ENCODE peak calls at places on chromosomes 6 and 20, in eight cellular contexts. E is fibroblast of lung, D is GM10248, F is foreskin keratinocyte, X is tibial artery, A is heart right ventricle, K is fibroblast of mammary gland, Q is choroid plexus epithelial cell. I is an unnamed sample.

GRCh38 chr6:142885182-142885867 is 59.7 kb downstream of the HIVEP2 start:
- DNase-seq in X (no peak), D (peak; percentile 35), K (peak; percentile 99), E (peak; percentile 99), Q (peak; percentile 97), A (no peak), F (peak; percentile 100), I (peak; percentile 93)

GRCh38 chr6:157693867-157694266 is 129.2 kb upstream of the SNX9 start:
- DNase-seq in K (no peak), E (no peak), D (no peak), F (no peak), X (no peak), A (peak; percentile 69), Q (no peak), I (no peak)

GRCh38 chr6:106702451-106703110 is 73.2 kb downstream of the QRSL1 start:
- DNase-seq in D (peak; percentile 74), F (no peak), X (no peak), Q (no peak), A (no peak), E (no peak), K (no peak), I (no peak)

GRCh38 chr6:33583591-33584155 is 3.6 kb upstream of the BAK1 start:
- DNase-seq in E (no peak), K (no peak), A (no peak), F (no peak), Q (peak; percentile 39), D (no peak), X (no peak), I (no peak)

GRCh38 chr6:87333591-87334181 is 4.6 kb upstream of the GJB7 start:
- DNase-seq in E (peak; percentile 37), A (no peak), X (no peak), D (no peak), K (peak; percentile 54), Q (peak; percentile 46), F (peak; percentile 7), I (peak; percentile 53)

GRCh38 chr20:19522080-19522801 is 235.8 kb upstream of the RIN2 start:
- DNase-seq in X (no peak), Q (no peak), E (no peak), D (no peak), K (no peak), A (no peak), F (no peak), I (no peak)

GRCh38 chr6:157516319-157517026 is 135.5 kb downstream of the ZDHHC14 start:
- DNase-seq in K (no peak), X (no peak), F (no peak), A (no peak), E (no peak), Q (no peak), D (no peak), I (no peak)

GRCh38 chr20:14331671-14332070 is 5.7 kb downstream of the FLRT3 start:
- DNase-seq in D (no peak), E (no peak), F (no peak), K (no peak), X (no peak), A (no peak), Q (no peak), I (no peak)

GRCh38 chr20:24636626-24637025 is 167.2 kb downstream of the SYNDIG1 start:
- DNase-seq in E (no peak), F (no peak), A (no peak), X (no peak), Q (no peak), K (no peak), D (no peak), I (no peak)

GRCh38 chr20:63706852-63707557 is 771 bp downstream of the ARFRP1 start:
- DNase-seq in D (peak; percentile 74), Q (peak; percentile 59), F (peak; percentile 40), A (peak; percentile 38), E (no peak), K (peak; percentile 46), X (no peak), I (peak; percentile 20)
- TF ChIP-seq CTCF in D (peak; percentile 81), Q (peak; percentile 59), F (peak; percentile 76), A (no peak), E (peak; percentile 16), K (peak; percentile 10), X (no peak), I (peak; percentile 20)

GRCh38 chr6:15322184-15322583 is 76.3 kb downstream of the JARID2 start:
- DNase-seq in A (no peak), E (no peak), Q (no peak), F (no peak), K (no peak), D (no peak), X (no peak), I (no peak)

GRCh38 chr6:15325540-15325955 is 79.7 kb downstream of the JARID2 start:
- DNase-seq in F (no peak), D (no peak), E (no peak), X (no peak), K (no peak), Q (no peak), A (no peak), I (no peak)

GRCh38 chr6:15324427-15324985 is 78.6 kb downstream of the JARID2 start:
- DNase-seq in F (no peak), D (no peak), A (no peak), X (no peak), K (no peak), Q (no peak), E (no peak), I (no peak)

GRCh38 chr6:15320683-15321082 is 74.8 kb downstream of the JARID2 start:
- DNase-seq in D (no peak), X (no peak), Q (peak; percentile 51), E (peak; percentile 38), A (no peak), K (peak; percentile 51), F (peak; percentile 46), I (no peak)

DNA sequence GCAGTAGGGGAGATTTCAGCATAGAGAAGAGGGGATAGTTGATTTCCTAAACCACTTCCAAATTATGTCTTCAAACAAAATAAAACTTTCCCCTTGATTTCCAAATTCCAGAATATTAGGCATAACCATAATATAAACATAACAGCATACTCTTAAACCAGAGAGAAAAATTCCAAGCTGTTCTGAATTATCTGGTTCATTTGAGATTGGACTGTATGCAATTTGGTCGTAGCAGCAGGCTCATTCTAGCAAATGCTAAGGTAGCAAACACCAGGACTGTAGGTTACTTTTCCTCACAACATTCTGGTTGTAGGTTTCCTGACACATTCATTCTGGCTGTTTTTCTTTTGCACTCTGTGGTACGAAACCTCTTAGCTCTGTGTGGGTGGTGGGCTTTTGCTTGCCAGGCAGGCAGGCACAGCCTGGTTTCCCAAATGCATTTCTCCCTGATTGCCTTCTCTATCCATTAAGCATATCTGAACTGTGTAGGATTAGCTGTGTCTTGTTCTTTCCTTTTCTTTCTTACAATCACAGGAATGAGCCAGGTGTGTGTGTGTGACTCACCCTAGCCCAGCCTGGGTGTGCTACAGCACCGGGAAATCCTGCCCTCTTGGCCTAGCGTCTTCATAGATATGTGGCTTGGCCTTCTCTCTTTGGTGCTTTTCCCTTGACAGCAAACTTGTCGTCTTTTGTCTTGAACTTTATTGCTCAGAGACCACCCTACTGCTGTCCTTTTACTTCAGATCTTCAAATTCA is 77.1 kb downstream of the JARID2 start:
- DNase-seq in K (peak; percentile 40), Q (no peak), D (no peak), X (no peak), F (peak; percentile 87), E (peak; percentile 85), A (no peak), I (peak; percentile 64)
- TF ChIP-seq CTCF in K (no peak), Q (no peak), D (no peak), X (no peak), F (peak; percentile 37), E (no peak), A (no peak), I (no peak)

GRCh38 chr20:61873651-61874420 is 191.8 kb downstream of the TAF4 start:
- DNase-seq in A (peak; percentile 7), X (no peak), K (no peak), E (no peak), F (no peak), D (no peak), Q (no peak), I (no peak)

GRCh38 chr20:61872371-61872900 is 193.2 kb downstream of the TAF4 start:
- DNase-seq in F (no peak), A (peak; percentile 8), Q (no peak), D (no peak), E (no peak), X (no peak), K (no peak), I (no peak)

GRCh38 chr20:61875996-61876395 is 189.7 kb downstream of the TAF4 start:
- DNase-seq in E (no peak), D (no peak), A (no peak), F (no peak), K (no peak), X (no peak), Q (no peak), I (no peak)

GRCh38 chr20:61875221-61875885 is 190.3 kb downstream of the TAF4 start:
- DNase-seq in D (no peak), F (no peak), Q (no peak), K (no peak), X (no peak), E (no peak), A (peak; percentile 4), I (no peak)

DNA sequence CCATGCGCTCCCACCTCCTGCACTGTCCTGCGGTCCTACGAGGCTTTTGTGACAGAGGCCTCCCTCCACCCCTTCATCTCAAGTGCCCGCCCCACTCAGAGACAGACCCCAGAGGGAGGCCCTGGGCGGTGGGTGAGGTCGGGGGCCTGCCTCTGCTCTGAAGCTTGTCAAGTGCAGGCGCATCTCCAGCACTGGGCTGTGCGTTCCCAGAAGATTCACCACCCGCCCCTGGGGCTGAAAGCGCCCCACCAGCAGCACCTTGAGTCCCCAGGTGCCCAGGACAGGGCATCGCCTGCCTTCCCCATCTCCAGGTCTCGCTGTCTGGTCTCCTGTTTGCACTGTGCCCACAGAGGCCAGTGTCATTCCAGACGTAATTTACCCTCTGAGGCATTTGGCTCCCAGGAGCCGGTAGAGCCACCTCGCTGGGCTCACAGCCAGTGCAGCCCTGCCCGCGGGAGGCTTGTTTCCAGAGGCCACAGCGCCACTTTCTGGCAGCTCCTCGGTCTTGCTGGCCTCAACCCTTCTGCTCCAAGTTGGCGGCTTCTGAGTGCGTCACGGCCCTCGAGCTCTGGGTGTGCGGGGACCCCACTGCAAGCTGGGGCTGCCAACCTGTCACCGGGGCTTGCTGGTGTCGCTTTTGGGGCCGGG is 191.1 kb downstream of the TAF4 start:
- DNase-seq in X (no peak), E (peak; percentile 45), K (peak; percentile 10), F (peak; percentile 60), Q (peak; percentile 45), A (peak; percentile 33), D (no peak), I (peak; percentile 41)
- TF ChIP-seq CTCF in X (no peak), E (no peak), K (peak; percentile 2), F (peak; percentile 89), Q (peak; percentile 47), A (no peak), D (no peak), I (peak; percentile 38)

GRCh38 chr6:150006961-150007464 is 18.3 kb downstream of the RAET1L start:
- DNase-seq in K (peak; percentile 15), F (no peak), X (no peak), D (peak; percentile 58), E (no peak), A (no peak), Q (peak; percentile 42), I (no peak)
- TF ChIP-seq CTCF in K (peak; percentile 57), F (peak; percentile 58), X (no peak), D (peak; percentile 40), E (peak; percentile 53), A (no peak), Q (peak; percentile 72), I (peak; percentile 66)

GRCh38 chr6:36073587-36073986 is 46.0 kb downstream of the MAPK14 start:
- DNase-seq in Q (no peak), F (no peak), K (no peak), E (no peak), A (no peak), X (no peak), D (no peak), I (no peak)
- TF ChIP-seq CTCF in Q (no peak), F (no peak), K (peak; percentile 2), E (no peak), A (no peak), X (no peak), D (no peak), I (no peak)

GRCh38 chr6:128370072-128370471 is 150.3 kb downstream of the PTPRK start:
- DNase-seq in E (peak; percentile 80), A (no peak), F (peak; percentile 44), K (peak; percentile 84), Q (peak; percentile 70), D (no peak), X (no peak), I (peak; percentile 56)
- TF ChIP-seq CTCF in E (no peak), A (no peak), F (peak; percentile 23), K (peak; percentile 20), Q (no peak), D (no peak), X (no peak), I (peak; percentile 18)